ENCODE peak calls at places on chromosome 2, in five cellular contexts. Q is HL-60, Z is transverse colon, A is neural progenitor cell, D is brain microvascular endothelial cell. S is an unnamed sample.

GRCh38 chr2:219726916-219727315 is 99.5 kb downstream of the SLC4A3 start:
- DNase-seq in Q (peak), D (no peak), A (peak), Z (no peak), S (no peak)

GRCh38 chr2:222320441-222321395 is 21.9 kb upstream of the PAX3 start:
- DNase-seq in Q (no peak), D (no peak), A (peak), Z (no peak), S (no peak)

GRCh38 chr2:83782122-83782521 is 677.0 kb downstream of the SUCLG1 start:
- DNase-seq in Z (no peak), Q (no peak), D (no peak), A (no peak), S (no peak)

GRCh38 chr2:19021721-19022120 is 336.7 kb downstream of the OSR1 start:
- DNase-seq in A (no peak), D (no peak), Z (no peak), Q (no peak), S (peak)

GRCh38 chr2:52112141-52112540 is 1080.2 kb upstream of the NRXN1 start:
- DNase-seq in A (no peak), D (no peak), Q (no peak), Z (no peak), S (no peak)

GRCh38 chr2:60553496-60553991 is at the start of gene BCL11A:
- DNase-seq in Q (peak), A (peak), D (peak), Z (peak), S (peak)

GRCh38 chr2:45823723-45824206 is 172.3 kb downstream of the PRKCE start:
- DNase-seq in D (no peak), Z (peak), A (peak), Q (no peak), S (no peak)

GRCh38 chr2:201830666-201831065 is 24.3 kb downstream of the CDK15 start:
- DNase-seq in A (no peak), D (no peak), Q (peak), Z (no peak), S (no peak)

GRCh38 chr2:232854082-232854481 is 16.0 kb upstream of the SNORC start:
- DNase-seq in D (peak), A (no peak), Q (no peak), Z (peak), S (peak)

GRCh38 chr2:73925033-73925704 is 1.5 kb upstream of the DGUOK start:
- DNase-seq in D (no peak), Z (peak), Q (peak), A (no peak), S (no peak)

GRCh38 chr2:95333888-95334338 is 36.8 kb downstream of the KCNIP3 start:
- DNase-seq in D (no peak), A (no peak), Q (no peak), Z (peak), S (no peak)

GRCh38 chr2:55958756-55959155 is 35.2 kb upstream of the EFEMP1 start:
- DNase-seq in Z (no peak), Q (no peak), D (no peak), A (no peak), S (no peak)

GRCh38 chr2:217886720-217887309 is 116.0 kb downstream of the TNS1 start:
- DNase-seq in Q (peak), Z (peak), D (peak), A (peak), S (no peak)

GRCh38 chr2:230893881-230894781 is 29.4 kb downstream of the ITM2C start:
- DNase-seq in A (peak), D (no peak), Z (peak), Q (peak), S (no peak)

GRCh38 chr2:33620-34019 is 12.7 kb downstream of the FAM110C start:
- DNase-seq in Q (peak), A (no peak), Z (peak), D (no peak), S (no peak)

GRCh38 chr2:142897807-142898206 is 20.3 kb downstream of the KYNU start:
- DNase-seq in Q (no peak), A (no peak), Z (no peak), D (no peak), S (no peak)

GRCh38 chr2:134189009-134189717 is 64.7 kb upstream of the MGAT5 start:
- DNase-seq in A (no peak), D (no peak), Q (no peak), Z (peak), S (no peak)

GRCh38 chr2:74893332-74893731 is 59.4 kb downstream of the HK2 start:
- DNase-seq in A (no peak), Q (no peak), Z (no peak), D (peak), S (no peak)

GRCh38 chr2:98912221-98912851 is 23.7 kb downstream of the CRACDL start:
- DNase-seq in D (peak), Z (no peak), Q (no peak), A (no peak), S (peak)

GRCh38 chr2:241768850-241769249 is 7.8 kb upstream of the GAL3ST2 start:
- DNase-seq in Z (no peak), Q (no peak), A (no peak), D (no peak), S (no peak)

GRCh38 chr2:50344509-50345106 is 687.3 kb downstream of the NRXN1 start:
- DNase-seq in Q (no peak), Z (no peak), A (peak), D (no peak), S (no peak)

GRCh38 chr2:39468574-39469331 is 31.7 kb upstream of the MAP4K3 start:
- DNase-seq in A (no peak), D (no peak), Z (no peak), Q (no peak), S (peak)

GRCh38 chr2:75403991-75404428 is 156.7 kb downstream of the EVA1A start:
- DNase-seq in A (peak), Z (no peak), D (peak), Q (peak), S (no peak)

DNA sequence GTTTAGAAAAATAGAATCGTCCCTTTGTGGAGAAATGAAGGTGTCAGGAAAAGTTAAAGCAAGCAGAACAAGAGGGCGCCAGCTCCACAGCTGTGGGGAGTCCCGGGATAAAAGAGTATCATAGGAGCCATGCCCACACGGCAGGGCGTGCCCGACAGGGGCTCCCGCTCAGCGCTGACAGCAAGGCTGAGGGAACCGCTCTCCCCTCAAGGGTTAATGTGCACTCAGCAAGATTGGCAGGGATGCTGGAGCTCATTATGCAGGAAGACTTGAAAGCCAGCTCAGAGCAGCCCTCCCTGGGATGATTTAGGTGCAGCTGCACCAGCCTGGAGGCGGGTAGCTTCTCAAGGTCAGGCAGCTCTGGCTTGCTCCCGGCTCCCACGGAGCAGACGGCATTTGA is 500.2 kb downstream of the EIPR1 start:
- DNase-seq in D (no peak), Z (no peak), A (no peak), Q (no peak), S (no peak)
- TF ChIP-seq CTCF in D (no peak), Z (no peak), A (no peak), Q (no peak), S (no peak)

DNA sequence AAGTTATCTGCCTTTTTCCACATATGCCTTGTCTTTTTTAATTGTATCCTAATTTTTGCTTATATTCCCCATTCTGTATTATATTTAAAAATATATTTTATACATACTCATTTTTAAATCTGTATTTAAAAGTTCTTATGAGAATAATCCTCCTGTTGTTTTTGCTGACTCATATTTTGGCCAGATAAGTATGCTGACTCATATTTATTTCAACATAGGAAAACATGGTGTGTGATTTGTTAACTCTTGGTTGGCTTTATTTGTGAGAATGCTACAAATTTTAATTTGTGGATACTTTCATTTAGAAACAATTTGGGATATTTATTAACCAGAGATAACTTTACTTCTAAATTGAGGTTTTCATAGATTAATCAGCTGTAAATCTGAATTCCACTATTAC is 587.7 kb downstream of the CPS1 start:
- DNase-seq in D (no peak), A (no peak), Q (no peak), Z (no peak), S (no peak)
- H3K4me3 ChIP-seq in D (no peak), A (no peak), Q (no peak), Z (no peak), S (no peak)

GRCh38 chr2:33069894-33070651 is 123.3 kb downstream of the LTBP1 start:
- DNase-seq in D (peak), Z (no peak), A (no peak), Q (no peak), S (peak)
- TF ChIP-seq CTCF in D (no peak), Z (no peak), A (no peak), Q (no peak), S (no peak)

GRCh38 chr2:120471166-120471565 is 125.2 kb downstream of the INHBB start:
- DNase-seq in Z (no peak), Q (no peak), A (no peak), D (no peak), S (no peak)

GRCh38 chr2:120470717-120471060 is 124.8 kb downstream of the INHBB start:
- DNase-seq in Z (no peak), D (no peak), A (no peak), Q (no peak), S (no peak)

GRCh38 chr2:120469486-120469885 is 123.5 kb downstream of the INHBB start:
- DNase-seq in Z (no peak), A (no peak), D (no peak), Q (no peak), S (no peak)

GRCh38 chr2:120472031-120472430 is 126.1 kb downstream of the INHBB start:
- DNase-seq in Z (no peak), A (no peak), D (no peak), Q (no peak), S (no peak)

GRCh38 chr2:120470041-120470716 is 124.2 kb downstream of the INHBB start:
- DNase-seq in D (peak), Q (peak), A (no peak), Z (peak), S (peak)
- H3K4me3 ChIP-seq in D (no peak), Q (no peak), A (no peak), Z (no peak), S (no peak)

DNA sequence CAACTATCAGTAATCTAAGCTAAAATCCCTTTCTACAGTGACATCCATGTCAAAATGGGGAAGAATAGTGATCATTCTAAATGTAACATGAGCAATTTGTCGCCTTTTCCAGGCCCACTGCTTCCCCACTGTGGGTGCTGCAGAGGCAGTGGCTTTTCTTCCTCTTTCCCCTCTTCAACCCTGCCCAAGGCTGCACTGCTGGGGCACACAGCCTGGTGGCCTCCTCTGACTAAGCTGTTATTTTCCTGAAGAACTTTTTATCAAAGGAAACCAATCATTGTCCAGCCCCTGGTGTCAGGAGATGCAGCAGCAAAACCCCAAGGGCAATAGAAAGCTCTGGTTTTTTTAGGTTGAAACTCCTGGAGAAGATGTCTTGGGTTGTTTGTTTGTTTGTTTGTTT is 117.6 kb upstream of the KLF7 start:
- DNase-seq in Z (no peak), D (no peak), A (peak), Q (peak), S (no peak)
- TF ChIP-seq CTCF in Z (no peak), D (peak), A (no peak), Q (no peak), S (no peak)

S was measured in AG04449.